ENCODE peak calls at places on chromosomes 13 and 19, in four cellular contexts. I is activated T-helper 1 cell treated with anti-CD3 and anti-CD28 coated beads, Interleukin-2, amount 50 U/mL, for 16 hours; J is RPMI8226; M is hepatic stellate cell. V is an unnamed sample.

GRCh38 chr19:2517881-2518601 is 42.1 kb downstream of the GADD45B start:
- DNase-seq in I (no peak), J (no peak), M (no peak), V (no peak)

GRCh38 chr13:37656247-37656940 is 57.8 kb upstream of the POSTN start:
- DNase-seq in I (no peak), J (no peak), M (peak), V (peak)

GRCh38 chr13:27171244-27171829 is at the start of gene USP12:
- DNase-seq in I (peak), J (peak), M (peak), V (peak)

GRCh38 chr13:75656590-75656989 is 20.5 kb downstream of the LMO7 start:
- DNase-seq in I (no peak), J (no peak), M (no peak), V (no peak)

GRCh38 chr13:70959376-70959775 is 851.1 kb upstream of the KLHL1 start:
- DNase-seq in I (no peak), J (no peak), M (no peak), V (no peak)

GRCh38 chr13:40973409-40973808 is 45.7 kb downstream of the ELF1 start:
- DNase-seq in I (no peak), J (no peak), M (no peak), V (no peak)

GRCh38 chr13:52001120-52001731 is 10.0 kb downstream of the ATP7B start:
- DNase-seq in I (no peak), J (peak), M (peak), V (peak)

GRCh38 chr19:45524575-45525129 is 17.4 kb downstream of the VASP start:
- DNase-seq in I (no peak), J (no peak), M (no peak), V (no peak)

GRCh38 chr19:49272204-49272603 is 52.8 kb downstream of the SLC6A16 start:
- DNase-seq in I (no peak), J (no peak), M (no peak), V (no peak)

GRCh38 chr13:71751074-71751473 is 115.9 kb downstream of the DACH1 start:
- DNase-seq in I (no peak), J (no peak), M (no peak), V (no peak)

GRCh38 chr13:42495751-42496150 is 78.2 kb upstream of the TNFSF11 start:
- DNase-seq in I (no peak), J (no peak), M (no peak), V (no peak)

GRCh38 chr13:113555141-113555540 is 29.4 kb upstream of the TFDP1 start:
- DNase-seq in I (no peak), J (no peak), M (no peak), V (no peak)

GRCh38 chr13:40238761-40239160 is 427.7 kb downstream of the FOXO1 start:
- DNase-seq in I (no peak), J (no peak), M (no peak), V (no peak)

GRCh38 chr13:40344270-40345148 is 321.9 kb downstream of the FOXO1 start:
- DNase-seq in I (no peak), J (no peak), M (no peak), V (no peak)

GRCh38 chr19:33397536-33398360 is 24.2 kb downstream of the CEBPG start:
- DNase-seq in I (no peak), J (peak), M (no peak), V (peak)

GRCh38 chr13:44471686-44472085 is 98.1 kb downstream of the SERP2 start:
- DNase-seq in I (no peak), J (no peak), M (peak), V (peak)

GRCh38 chr13:21326155-21327030 is 132.7 kb downstream of the ZDHHC20 start:
- DNase-seq in I (no peak), J (no peak), M (peak), V (no peak)

GRCh38 chr19:54674021-54674617 is 11.3 kb downstream of the LILRB4 start:
- DNase-seq in I (no peak), J (peak), M (no peak), V (peak)

GRCh38 chr13:44022196-44022595 is 142.5 kb downstream of the LACC1 start:
- DNase-seq in I (no peak), J (no peak), M (no peak), V (no peak)

GRCh38 chr19:32206065-32206464 is 139.3 kb upstream of the ZNF507 start:
- DNase-seq in I (no peak), J (no peak), M (no peak), V (no peak)

GRCh38 chr13:30569901-30570576 is 47.7 kb upstream of the USPL1 start:
- DNase-seq in I (no peak), J (no peak), M (peak), V (peak)

GRCh38 chr13:66528903-66529576 is 701.1 kb downstream of the PCDH9 start:
- DNase-seq in I (no peak), J (no peak), M (no peak), V (no peak)

GRCh38 chr13:73077867-73078266 is 19.1 kb downstream of the KLF5 start:
- DNase-seq in I (no peak), J (no peak), M (no peak), V (no peak)

GRCh38 chr19:55344444-55344843 is 4.8 kb downstream of the KMT5C start:
- DNase-seq in I (no peak), J (no peak), M (no peak), V (no peak)

GRCh38 chr13:108496364-108497215 is 132.8 kb upstream of the MYO16 start:
- DNase-seq in I (no peak), J (no peak), M (no peak), V (no peak)

GRCh38 chr19:27860309-27860934 is 1352.5 kb downstream of the UQCRFS1 start:
- DNase-seq in I (no peak), J (peak), M (no peak), V (no peak)

V was measured in lung microvascular endothelial cell.